ENCODE peak calls at places on chromosome 1, in seven cellular contexts. One of them, this sample, is unnamed.

GRCh38 chr1:47650205-47650604 is 212.4 kb downstream of the FOXD2 start:
- DNase-seq in stimulated activated CD8-positive, alpha-beta memory T cell treated with anti-CD3 and anti-CD28 coated beads, Interleukin-15, amount 100 ng/mL, for 4 hours: no peak
- DNase-seq in hypothalamus: no peak
- DNase-seq in PC-3: peak
- DNase-seq in fibroblast of mammary gland: peak
- DNase-seq in A549: peak
- DNase-seq in GM12892: no peak
- DNase-seq in this sample: peak

GRCh38 chr1:220013497-220013896 is 32.8 kb downstream of the EPRS1 start:
- DNase-seq in stimulated activated CD8-positive, alpha-beta memory T cell treated with anti-CD3 and anti-CD28 coated beads, Interleukin-15, amount 100 ng/mL, for 4 hours: no peak
- DNase-seq in hypothalamus: no peak
- DNase-seq in PC-3: no peak
- DNase-seq in fibroblast of mammary gland: peak
- DNase-seq in A549: no peak
- DNase-seq in GM12892: no peak
- DNase-seq in this sample: no peak

GRCh38 chr1:6475381-6476133 is 9.6 kb upstream of the TNFRSF25 start:
- DNase-seq in stimulated activated CD8-positive, alpha-beta memory T cell treated with anti-CD3 and anti-CD28 coated beads, Interleukin-15, amount 100 ng/mL, for 4 hours: no peak
- DNase-seq in hypothalamus: peak
- DNase-seq in PC-3: peak
- DNase-seq in fibroblast of mammary gland: peak
- DNase-seq in A549: peak
- DNase-seq in GM12892: peak
- DNase-seq in this sample: peak

GRCh38 chr1:87644033-87644432 is 315.4 kb downstream of the LMO4 start:
- DNase-seq in stimulated activated CD8-positive, alpha-beta memory T cell treated with anti-CD3 and anti-CD28 coated beads, Interleukin-15, amount 100 ng/mL, for 4 hours: no peak
- DNase-seq in hypothalamus: no peak
- DNase-seq in PC-3: peak
- DNase-seq in fibroblast of mammary gland: no peak
- DNase-seq in A549: no peak
- DNase-seq in GM12892: no peak
- DNase-seq in this sample: no peak

GRCh38 chr1:233367057-233367759 is 39.7 kb downstream of the MAP3K21 start:
- DNase-seq in stimulated activated CD8-positive, alpha-beta memory T cell treated with anti-CD3 and anti-CD28 coated beads, Interleukin-15, amount 100 ng/mL, for 4 hours: no peak
- DNase-seq in hypothalamus: no peak
- DNase-seq in PC-3: peak
- DNase-seq in fibroblast of mammary gland: no peak
- DNase-seq in A549: no peak
- DNase-seq in GM12892: no peak
- DNase-seq in this sample: no peak

GRCh38 chr1:46646331-46646730 is 21.8 kb downstream of the ATPAF1 start:
- DNase-seq in stimulated activated CD8-positive, alpha-beta memory T cell treated with anti-CD3 and anti-CD28 coated beads, Interleukin-15, amount 100 ng/mL, for 4 hours: no peak
- DNase-seq in hypothalamus: no peak
- DNase-seq in PC-3: no peak
- DNase-seq in fibroblast of mammary gland: no peak
- DNase-seq in A549: no peak
- DNase-seq in GM12892: no peak
- DNase-seq in this sample: no peak

GRCh38 chr1:229480500-229480899 is 27.6 kb downstream of the NUP133 start:
- DNase-seq in stimulated activated CD8-positive, alpha-beta memory T cell treated with anti-CD3 and anti-CD28 coated beads, Interleukin-15, amount 100 ng/mL, for 4 hours: no peak
- DNase-seq in hypothalamus: no peak
- DNase-seq in PC-3: no peak
- DNase-seq in fibroblast of mammary gland: no peak
- DNase-seq in A549: no peak
- DNase-seq in GM12892: no peak
- DNase-seq in this sample: no peak

GRCh38 chr1:205515781-205516253 is 11.3 kb downstream of the CDK18 start:
- DNase-seq in stimulated activated CD8-positive, alpha-beta memory T cell treated with anti-CD3 and anti-CD28 coated beads, Interleukin-15, amount 100 ng/mL, for 4 hours: no peak
- DNase-seq in hypothalamus: no peak
- DNase-seq in PC-3: no peak
- DNase-seq in fibroblast of mammary gland: peak
- DNase-seq in A549: no peak
- DNase-seq in GM12892: no peak
- DNase-seq in this sample: no peak

GRCh38 chr1:19799877-19800804 is at the start of gene TMCO4:
- DNase-seq in stimulated activated CD8-positive, alpha-beta memory T cell treated with anti-CD3 and anti-CD28 coated beads, Interleukin-15, amount 100 ng/mL, for 4 hours: no peak
- DNase-seq in hypothalamus: no peak
- DNase-seq in PC-3: peak
- DNase-seq in fibroblast of mammary gland: peak
- DNase-seq in A549: peak
- DNase-seq in GM12892: peak
- DNase-seq in this sample: peak

GRCh38 chr1:64965239-64966157 is 851 bp downstream of the JAK1 start:
- DNase-seq in stimulated activated CD8-positive, alpha-beta memory T cell treated with anti-CD3 and anti-CD28 coated beads, Interleukin-15, amount 100 ng/mL, for 4 hours: peak
- DNase-seq in hypothalamus: peak
- DNase-seq in PC-3: peak
- DNase-seq in fibroblast of mammary gland: peak
- DNase-seq in A549: peak
- DNase-seq in GM12892: no peak
- DNase-seq in this sample: peak

GRCh38 chr1:7424352-7424890 is 346.7 kb upstream of the VAMP3 start:
- DNase-seq in stimulated activated CD8-positive, alpha-beta memory T cell treated with anti-CD3 and anti-CD28 coated beads, Interleukin-15, amount 100 ng/mL, for 4 hours: no peak
- DNase-seq in hypothalamus: no peak
- DNase-seq in PC-3: no peak
- DNase-seq in fibroblast of mammary gland: no peak
- DNase-seq in A549: no peak
- DNase-seq in GM12892: no peak
- DNase-seq in this sample: no peak

GRCh38 chr1:95916616-95917015 is 682.6 kb downstream of the RWDD3 start:
- DNase-seq in stimulated activated CD8-positive, alpha-beta memory T cell treated with anti-CD3 and anti-CD28 coated beads, Interleukin-15, amount 100 ng/mL, for 4 hours: no peak
- DNase-seq in hypothalamus: no peak
- DNase-seq in PC-3: peak
- DNase-seq in fibroblast of mammary gland: peak
- DNase-seq in A549: no peak
- DNase-seq in GM12892: no peak
- DNase-seq in this sample: no peak

GRCh38 chr1:107530543-107530942 is 389.7 kb downstream of the NTNG1 start:
- DNase-seq in stimulated activated CD8-positive, alpha-beta memory T cell treated with anti-CD3 and anti-CD28 coated beads, Interleukin-15, amount 100 ng/mL, for 4 hours: no peak
- DNase-seq in hypothalamus: no peak
- DNase-seq in PC-3: peak
- DNase-seq in fibroblast of mammary gland: no peak
- DNase-seq in A549: no peak
- DNase-seq in GM12892: no peak
- DNase-seq in this sample: no peak

GRCh38 chr1:153374077-153374476 is 1.3 kb downstream of the S100A12 start:
- DNase-seq in stimulated activated CD8-positive, alpha-beta memory T cell treated with anti-CD3 and anti-CD28 coated beads, Interleukin-15, amount 100 ng/mL, for 4 hours: no peak
- DNase-seq in hypothalamus: no peak
- DNase-seq in PC-3: no peak
- DNase-seq in fibroblast of mammary gland: no peak
- DNase-seq in A549: no peak
- DNase-seq in GM12892: no peak
- DNase-seq in this sample: no peak

GRCh38 chr1:207470927-207471326 is 16.8 kb downstream of the CR2 start:
- DNase-seq in stimulated activated CD8-positive, alpha-beta memory T cell treated with anti-CD3 and anti-CD28 coated beads, Interleukin-15, amount 100 ng/mL, for 4 hours: no peak
- DNase-seq in hypothalamus: no peak
- DNase-seq in PC-3: no peak
- DNase-seq in fibroblast of mammary gland: no peak
- DNase-seq in A549: no peak
- DNase-seq in GM12892: no peak
- DNase-seq in this sample: peak

GRCh38 chr1:16189921-16190499 is 22.4 kb downstream of the ARHGEF19 start:
- DNase-seq in stimulated activated CD8-positive, alpha-beta memory T cell treated with anti-CD3 and anti-CD28 coated beads, Interleukin-15, amount 100 ng/mL, for 4 hours: no peak
- DNase-seq in hypothalamus: peak
- DNase-seq in PC-3: no peak
- DNase-seq in fibroblast of mammary gland: no peak
- DNase-seq in A549: no peak
- DNase-seq in GM12892: no peak
- DNase-seq in this sample: no peak

GRCh38 chr1:2395245-2395644 is 3.6 kb downstream of the RER1 start:
- DNase-seq in stimulated activated CD8-positive, alpha-beta memory T cell treated with anti-CD3 and anti-CD28 coated beads, Interleukin-15, amount 100 ng/mL, for 4 hours: no peak
- DNase-seq in hypothalamus: no peak
- DNase-seq in PC-3: no peak
- DNase-seq in fibroblast of mammary gland: no peak
- DNase-seq in A549: no peak
- DNase-seq in GM12892: no peak
- DNase-seq in this sample: peak

GRCh38 chr1:220137006-220137794 is 43.3 kb downstream of the IARS2 start:
- DNase-seq in stimulated activated CD8-positive, alpha-beta memory T cell treated with anti-CD3 and anti-CD28 coated beads, Interleukin-15, amount 100 ng/mL, for 4 hours: no peak
- DNase-seq in hypothalamus: no peak
- DNase-seq in PC-3: no peak
- DNase-seq in fibroblast of mammary gland: no peak
- DNase-seq in A549: no peak
- DNase-seq in GM12892: no peak
- DNase-seq in this sample: peak

GRCh38 chr1:24295547-24295946 is 23.6 kb upstream of the GRHL3 start:
- DNase-seq in stimulated activated CD8-positive, alpha-beta memory T cell treated with anti-CD3 and anti-CD28 coated beads, Interleukin-15, amount 100 ng/mL, for 4 hours: no peak
- DNase-seq in hypothalamus: no peak
- DNase-seq in PC-3: no peak
- DNase-seq in fibroblast of mammary gland: no peak
- DNase-seq in A549: no peak
- DNase-seq in GM12892: no peak
- DNase-seq in this sample: no peak

GRCh38 chr1:80731241-80731894 is 1069.4 kb upstream of the ADGRL2 start:
- DNase-seq in stimulated activated CD8-positive, alpha-beta memory T cell treated with anti-CD3 and anti-CD28 coated beads, Interleukin-15, amount 100 ng/mL, for 4 hours: no peak
- DNase-seq in hypothalamus: no peak
- DNase-seq in PC-3: peak
- DNase-seq in fibroblast of mammary gland: no peak
- DNase-seq in A549: no peak
- DNase-seq in GM12892: no peak
- DNase-seq in this sample: no peak

GRCh38 chr1:246329900-246330299 is 177.2 kb downstream of the SMYD3 start:
- DNase-seq in stimulated activated CD8-positive, alpha-beta memory T cell treated with anti-CD3 and anti-CD28 coated beads, Interleukin-15, amount 100 ng/mL, for 4 hours: no peak
- DNase-seq in hypothalamus: no peak
- DNase-seq in PC-3: no peak
- DNase-seq in fibroblast of mammary gland: no peak
- DNase-seq in A549: no peak
- DNase-seq in GM12892: peak
- DNase-seq in this sample: no peak

GRCh38 chr1:36307601-36308330 is 1.6 kb downstream of the SH3D21 start:
- DNase-seq in stimulated activated CD8-positive, alpha-beta memory T cell treated with anti-CD3 and anti-CD28 coated beads, Interleukin-15, amount 100 ng/mL, for 4 hours: no peak
- DNase-seq in hypothalamus: no peak
- DNase-seq in PC-3: no peak
- DNase-seq in fibroblast of mammary gland: no peak
- DNase-seq in A549: no peak
- DNase-seq in GM12892: no peak
- DNase-seq in this sample: no peak

GRCh38 chr1:181594553-181594952 is 111.2 kb downstream of the CACNA1E start:
- DNase-seq in stimulated activated CD8-positive, alpha-beta memory T cell treated with anti-CD3 and anti-CD28 coated beads, Interleukin-15, amount 100 ng/mL, for 4 hours: no peak
- DNase-seq in hypothalamus: no peak
- DNase-seq in PC-3: no peak
- DNase-seq in fibroblast of mammary gland: no peak
- DNase-seq in A549: no peak
- DNase-seq in GM12892: no peak
- DNase-seq in this sample: no peak

GRCh38 chr1:178749581-178750166 is 24.6 kb downstream of the RALGPS2 start:
- DNase-seq in stimulated activated CD8-positive, alpha-beta memory T cell treated with anti-CD3 and anti-CD28 coated beads, Interleukin-15, amount 100 ng/mL, for 4 hours: no peak
- DNase-seq in hypothalamus: no peak
- DNase-seq in PC-3: no peak
- DNase-seq in fibroblast of mammary gland: peak
- DNase-seq in A549: no peak
- DNase-seq in GM12892: no peak
- DNase-seq in this sample: no peak

GRCh38 chr1:108080448-108080847 is 115.5 kb upstream of the VAV3 start:
- DNase-seq in stimulated activated CD8-positive, alpha-beta memory T cell treated with anti-CD3 and anti-CD28 coated beads, Interleukin-15, amount 100 ng/mL, for 4 hours: peak
- DNase-seq in hypothalamus: no peak
- DNase-seq in PC-3: no peak
- DNase-seq in fibroblast of mammary gland: no peak
- DNase-seq in A549: no peak
- DNase-seq in GM12892: no peak
- DNase-seq in this sample: no peak

GRCh38 chr1:37793773-37794371 is at the start of gene MANEAL:
- DNase-seq in stimulated activated CD8-positive, alpha-beta memory T cell treated with anti-CD3 and anti-CD28 coated beads, Interleukin-15, amount 100 ng/mL, for 4 hours: no peak
- DNase-seq in hypothalamus: peak
- DNase-seq in PC-3: peak
- DNase-seq in fibroblast of mammary gland: peak
- DNase-seq in A549: peak
- DNase-seq in GM12892: peak
- DNase-seq in this sample: peak